ENCODE peak calls at places on chromosomes 6 and 20, in seven cellular contexts. V is activated CD8-positive, alpha-beta memory T cell treated with anti-CD3 and anti-CD28 coated beads for 48 hours; A is mucosa of gallbladder; S is fibroblast of the conjunctiva; N is neural crest cell; Q is left ventricle myocardium inferior; L is CD8-positive, alpha-beta memory T cell. P is an unnamed sample.

GRCh38 chr6:157304840-157305675 is 18.3 kb downstream of the TMEM242 start:
- DNase-seq in A (peak; percentile 61), N (no peak), S (no peak), Q (no peak), L (no peak), V (no peak), P (no peak)

GRCh38 chr20:61519488-61519887 is 267.4 kb downstream of the CDH4 start:
- DNase-seq in V (no peak), A (no peak), S (no peak), Q (no peak), L (no peak), N (no peak), P (peak; percentile 63)

GRCh38 chr20:4626228-4626627 is 95.5 kb upstream of the PRND start:
- DNase-seq in S (no peak), L (no peak), A (no peak), Q (no peak), V (no peak), N (no peak), P (no peak)

GRCh38 chr6:6918216-6918983 is 189.4 kb upstream of the RREB1 start:
- DNase-seq in Q (no peak), A (no peak), V (peak; percentile 29), S (peak; percentile 32), L (no peak), N (no peak), P (no peak)

GRCh38 chr20:4066551-4066950 is 51.2 kb upstream of the RNF24 start:
- DNase-seq in Q (no peak), L (no peak), S (no peak), N (no peak), A (no peak), V (no peak), P (no peak)

GRCh38 chr6:110484321-110484720 is 7.9 kb upstream of the SLC22A16 start:
- DNase-seq in S (no peak), V (no peak), A (no peak), Q (no peak), N (no peak), L (no peak), P (no peak)

GRCh38 chr6:15539722-15540270 is 123.0 kb downstream of the DTNBP1 start:
- DNase-seq in V (no peak), N (no peak), A (no peak), S (no peak), L (no peak), Q (no peak), P (no peak)

GRCh38 chr6:14876778-14877613 is 368.9 kb upstream of the JARID2 start:
- DNase-seq in S (peak; percentile 13), A (no peak), N (no peak), Q (no peak), V (no peak), L (peak; percentile 30), P (no peak)

GRCh38 chr20:63830821-63831593 is at the start of gene ZBTB46:
- DNase-seq in L (no peak), V (no peak), A (peak; percentile 46), S (no peak), Q (peak; percentile 79), N (no peak), P (peak; percentile 85)

GRCh38 chr6:111837641-111838500 is 35.4 kb downstream of the FYN start:
- DNase-seq in S (no peak), A (no peak), L (peak; percentile 63), Q (no peak), V (no peak), N (no peak), P (no peak)

GRCh38 chr6:89518352-89519055 is 85.6 kb downstream of the ANKRD6 start:
- DNase-seq in S (no peak), V (no peak), L (no peak), A (no peak), N (no peak), Q (no peak), P (no peak)

GRCh38 chr6:104704191-104704590 is 155.5 kb downstream of the HACE1 start:
- DNase-seq in V (no peak), A (no peak), L (no peak), S (no peak), Q (no peak), N (no peak), P (no peak)

GRCh38 chr6:105432797-105433196 is 29.9 kb upstream of the PREP start:
- DNase-seq in L (no peak), A (no peak), S (peak; percentile 70), N (no peak), V (no peak), Q (no peak), P (no peak)

GRCh38 chr6:142296975-142297604 is 4.7 kb upstream of the ADGRG6 start:
- DNase-seq in V (no peak), N (peak; percentile 49), Q (no peak), A (no peak), S (no peak), L (no peak), P (no peak)

GRCh38 chr6:70413829-70414494 is 654 bp downstream of the FAM135A start:
- DNase-seq in N (no peak), A (no peak), S (no peak), V (no peak), Q (no peak), L (no peak), P (no peak)